ENCODE peak calls at places on chromosomes 16 and 17, in seven cellular contexts. One of them, this sample, is unnamed.

GRCh38 chr16:30992381-30992780 is 7.4 kb downstream of the HSD3B7 start:
- DNase-seq in NCI-H1436: no peak
- DNase-seq in nucleus accumbens: no peak
- DNase-seq in HS-27A: no peak
- DNase-seq in stimulated activated CD4-positive, alpha-beta T cell treated with anti-CD3 and anti-CD28 coated beads, Interleukin-2, amount 100 ng/mL, for 48 hours: no peak
- DNase-seq in GM23338: no peak
- DNase-seq in AML-193: no peak
- DNase-seq in this sample: no peak

GRCh38 chr17:67018429-67019125 is 25.8 kb upstream of the CACNG1 start:
- DNase-seq in stimulated activated CD4-positive, alpha-beta T cell treated with anti-CD3 and anti-CD28 coated beads, Interleukin-2, amount 100 ng/mL, for 48 hours: no peak
- DNase-seq in nucleus accumbens: no peak
- DNase-seq in AML-193: no peak
- DNase-seq in NCI-H1436: peak; percentile 89
- DNase-seq in HS-27A: no peak
- DNase-seq in GM23338: no peak
- DNase-seq in this sample: no peak

GRCh38 chr17:38728290-38728831 is 1.8 kb upstream of the CISD3 start:
- DNase-seq in GM23338: no peak
- DNase-seq in NCI-H1436: no peak
- DNase-seq in stimulated activated CD4-positive, alpha-beta T cell treated with anti-CD3 and anti-CD28 coated beads, Interleukin-2, amount 100 ng/mL, for 48 hours: peak; percentile 41
- DNase-seq in AML-193: peak; percentile 36
- DNase-seq in HS-27A: no peak
- DNase-seq in nucleus accumbens: no peak
- DNase-seq in this sample: no peak

GRCh38 chr17:19958023-19958422 is 19.6 kb downstream of the AKAP10 start:
- DNase-seq in HS-27A: peak; percentile 96
- DNase-seq in nucleus accumbens: no peak
- DNase-seq in AML-193: no peak
- DNase-seq in NCI-H1436: no peak
- DNase-seq in GM23338: peak; percentile 64
- DNase-seq in stimulated activated CD4-positive, alpha-beta T cell treated with anti-CD3 and anti-CD28 coated beads, Interleukin-2, amount 100 ng/mL, for 48 hours: no peak
- DNase-seq in this sample: no peak

GRCh38 chr16:89918453-89919347 is at the start of gene MC1R:
- DNase-seq in stimulated activated CD4-positive, alpha-beta T cell treated with anti-CD3 and anti-CD28 coated beads, Interleukin-2, amount 100 ng/mL, for 48 hours: no peak
- DNase-seq in GM23338: peak; percentile 71
- DNase-seq in NCI-H1436: peak; percentile 75
- DNase-seq in AML-193: no peak
- DNase-seq in HS-27A: no peak
- DNase-seq in nucleus accumbens: no peak
- DNase-seq in this sample: no peak

GRCh38 chr16:64122177-64122576 is 999.7 kb downstream of the CDH11 start:
- DNase-seq in HS-27A: no peak
- DNase-seq in stimulated activated CD4-positive, alpha-beta T cell treated with anti-CD3 and anti-CD28 coated beads, Interleukin-2, amount 100 ng/mL, for 48 hours: no peak
- DNase-seq in NCI-H1436: no peak
- DNase-seq in nucleus accumbens: no peak
- DNase-seq in GM23338: no peak
- DNase-seq in AML-193: no peak
- DNase-seq in this sample: no peak

GRCh38 chr16:66406534-66407368 is 20.3 kb upstream of the BEAN1 start:
- DNase-seq in GM23338: peak; percentile 93
- DNase-seq in NCI-H1436: peak; percentile 68
- DNase-seq in nucleus accumbens: peak; percentile 63
- DNase-seq in HS-27A: peak; percentile 48
- DNase-seq in AML-193: peak; percentile 59
- DNase-seq in stimulated activated CD4-positive, alpha-beta T cell treated with anti-CD3 and anti-CD28 coated beads, Interleukin-2, amount 100 ng/mL, for 48 hours: peak; percentile 92
- DNase-seq in this sample: no peak

GRCh38 chr16:83653785-83654184 is 154.0 kb upstream of the HSBP1 start:
- DNase-seq in NCI-H1436: no peak
- DNase-seq in HS-27A: peak; percentile 62
- DNase-seq in stimulated activated CD4-positive, alpha-beta T cell treated with anti-CD3 and anti-CD28 coated beads, Interleukin-2, amount 100 ng/mL, for 48 hours: no peak
- DNase-seq in nucleus accumbens: no peak
- DNase-seq in GM23338: no peak
- DNase-seq in AML-193: no peak
- DNase-seq in this sample: no peak

GRCh38 chr16:57167951-57168350 is 17.9 kb downstream of the PSME3IP1 start:
- DNase-seq in NCI-H1436: peak; percentile 56
- DNase-seq in nucleus accumbens: no peak
- DNase-seq in HS-27A: no peak
- DNase-seq in GM23338: peak; percentile 63
- DNase-seq in stimulated activated CD4-positive, alpha-beta T cell treated with anti-CD3 and anti-CD28 coated beads, Interleukin-2, amount 100 ng/mL, for 48 hours: no peak
- DNase-seq in AML-193: peak; percentile 76
- DNase-seq in this sample: no peak